ENCODE peak calls at places on chromosomes 11 and 22, in nine cellular contexts. U is astrocyte of the cerebellum; D is cardiac fibroblast; R is activated CD4-positive, alpha-beta T cell treated with anti-CD3 and anti-CD28 coated beads for 1 hour; N is GM23248; B is A172; H is activated naive CD4-positive, alpha-beta T cell; E is T follicular helper cell; O is NCI-H1417 treated with DMSO at 0.1 percent for 48 hours. Q is an unnamed sample.

GRCh38 chr11:107018902-107019493 is 722 bp upstream of the GUCY1A2 start:
- DNase-seq in D (peak; percentile 75), N (peak; percentile 89), E (no peak), R (no peak), H (no peak), B (peak; percentile 41), O (no peak), U (peak; percentile 66), Q (no peak)

GRCh38 chr22:48226026-48227013 is 1463.9 kb downstream of the TBC1D22A start:
- DNase-seq in N (no peak), O (no peak), R (no peak), D (no peak), B (no peak), E (no peak), H (no peak), U (no peak), Q (no peak)

GRCh38 chr11:75195164-75195962 is 44.5 kb downstream of the SLCO2B1 start:
- DNase-seq in D (peak; percentile 72), H (no peak), O (no peak), U (no peak), E (no peak), N (no peak), R (no peak), B (peak; percentile 28), Q (no peak)

GRCh38 chr22:49574205-49574604 is 253.5 kb downstream of the BRD1 start:
- DNase-seq in E (no peak), U (no peak), O (no peak), R (no peak), D (no peak), N (no peak), H (no peak), B (no peak), Q (no peak)

GRCh38 chr22:45969801-45970464 is 7.0 kb downstream of the WNT7B start:
- DNase-seq in N (no peak), D (no peak), U (no peak), H (no peak), O (no peak), E (no peak), B (no peak), R (no peak), Q (no peak)

GRCh38 chr11:111846640-111847039 is 24.7 kb downstream of the ALG9 start:
- DNase-seq in E (no peak), O (no peak), H (no peak), B (peak; percentile 18), D (peak; percentile 74), R (no peak), N (peak; percentile 64), U (no peak), Q (no peak)

GRCh38 chr11:65422633-65423515 is at the start of gene NEAT1:
- DNase-seq in D (peak; percentile 98), H (peak; percentile 95), O (peak; percentile 57), E (peak; percentile 72), R (peak; percentile 94), N (peak; percentile 88), B (peak; percentile 87), U (peak; percentile 88), Q (peak; percentile 79)

GRCh38 chr22:49972163-49973017 is 11.8 kb downstream of the PIM3 start:
- DNase-seq in O (no peak), B (no peak), U (no peak), R (peak; percentile 10), E (no peak), H (no peak), D (no peak), N (no peak), Q (no peak)

GRCh38 chr11:31643831-31644230 is 134.3 kb downstream of the ELP4 start:
- DNase-seq in N (peak; percentile 49), R (no peak), H (no peak), B (peak; percentile 45), O (no peak), U (peak; percentile 35), E (no peak), D (peak; percentile 48), Q (no peak)

GRCh38 chr22:41638124-41638523 is 17.0 kb downstream of the XRCC6 start:
- DNase-seq in O (no peak), N (no peak), B (no peak), H (no peak), U (no peak), R (no peak), D (no peak), E (no peak), Q (no peak)

GRCh38 chr11:94876222-94876621 is 97.1 kb downstream of the CWC15 start:
- DNase-seq in O (no peak), H (no peak), R (no peak), U (no peak), B (no peak), N (no peak), D (no peak), E (no peak), Q (no peak)